ENCODE peak calls at places on chromosome 22, in six cellular contexts. L, K, H, B, I and S are unnamed samples.
A peak's percentile ranks its signal among the peaks of the same experiment; 100 is the strongest.

GRCh38 chr22:42934338-42934737 is 77.3 kb upstream of the ARFGAP3 start:
- DNase-seq in I (no peak), K (no peak), L (no peak), B (no peak), H (no peak), S (no peak)

GRCh38 chr22:26053737-26054316 is 115.4 kb upstream of the SEZ6L start:
- DNase-seq in B (no peak), I (no peak), L (no peak), H (no peak), K (no peak), S (no peak)

GRCh38 chr22:41411021-41411851 is 29.5 kb downstream of the TEF start:
- DNase-seq in I (no peak), L (no peak), B (peak; percentile 63), K (no peak), H (no peak), S (no peak)

GRCh38 chr22:22371031-22371541 is 126.5 kb downstream of the VPREB1 start:
- DNase-seq in I (no peak), L (peak; percentile 1), B (no peak), H (no peak), K (peak; percentile 72), S (no peak)

GRCh38 chr22:28899199-28899853 is 16.0 kb downstream of the ZNRF3 start:
- DNase-seq in L (no peak), H (no peak), K (no peak), I (peak; percentile 59), B (no peak), S (no peak)

GRCh38 chr22:44628273-44628672 is 73.7 kb upstream of the PRR5 start:
- DNase-seq in B (no peak), I (no peak), H (no peak), K (no peak), L (no peak), S (no peak)

GRCh38 chr22:42164901-42165300 is 34.3 kb upstream of the CYP2D6 start:
- DNase-seq in K (no peak), L (no peak), H (no peak), I (no peak), B (no peak), S (no peak)

GRCh38 chr22:31637938-31638618 is 23.9 kb downstream of the PISD start:
- DNase-seq in K (no peak), L (peak; percentile 51), H (no peak), B (no peak), I (no peak), S (peak; percentile 52)

GRCh38 chr22:42367980-42368378 is 64.2 kb downstream of the NFAM1 start:
- DNase-seq in I (no peak), H (no peak), B (no peak), L (no peak), K (no peak), S (no peak)